ENCODE peak calls at places on chromosomes 1 and 21, in six cellular contexts. J, I, K, W, D and V are unnamed samples. For H3K36me3, the result is how much of the 10 kb centered on the place peaks cover.

GRCh38 chr1:201565024-201565730 is 26.2 kb downstream of the NAV1 start:
- DNase-seq in J (no peak), I (no peak), K (no peak), W (no peak), D (no peak), V (no peak)

GRCh38 chr1:90955769-90956168 is 66.1 kb downstream of the ZNF644 start:
- DNase-seq in J (no peak), I (no peak), K (no peak), W (no peak), D (no peak), V (no peak)

GRCh38 chr1:211874521-211875347 is 44.2 kb upstream of the LPGAT1 start:
- DNase-seq in J (no peak), I (no peak), K (no peak), W (no peak), D (peak), V (no peak)

GRCh38 chr1:232805269-232806070 is at the start of gene MAP10:
- DNase-seq in J (peak), I (no peak), K (peak), W (peak), D (no peak), V (peak)

GRCh38 chr1:85224734-85225623 is 24.2 kb upstream of the SYDE2 start:
- DNase-seq in J (no peak), I (peak), K (peak), W (peak), D (no peak), V (no peak)

GRCh38 chr1:34330061-34330460 is 153.4 kb downstream of the C1orf94 start:
- DNase-seq in J (no peak), I (no peak), K (no peak), W (no peak), D (no peak), V (no peak)

GRCh38 chr1:222384536-222384935 is 163.4 kb downstream of the HHIPL2 start:
- DNase-seq in J (no peak), I (no peak), K (no peak), W (no peak), D (peak), V (no peak)

GRCh38 chr21:27190601-27191000 is 223.7 kb upstream of the ADAMTS5 start:
- DNase-seq in J (no peak), I (no peak), K (peak), W (no peak), D (no peak), V (no peak)

GRCh38 chr1:237613984-237614383 is 276.7 kb downstream of the ZP4 start:
- DNase-seq in J (no peak), I (no peak), K (no peak), W (no peak), D (no peak), V (no peak)

DNA sequence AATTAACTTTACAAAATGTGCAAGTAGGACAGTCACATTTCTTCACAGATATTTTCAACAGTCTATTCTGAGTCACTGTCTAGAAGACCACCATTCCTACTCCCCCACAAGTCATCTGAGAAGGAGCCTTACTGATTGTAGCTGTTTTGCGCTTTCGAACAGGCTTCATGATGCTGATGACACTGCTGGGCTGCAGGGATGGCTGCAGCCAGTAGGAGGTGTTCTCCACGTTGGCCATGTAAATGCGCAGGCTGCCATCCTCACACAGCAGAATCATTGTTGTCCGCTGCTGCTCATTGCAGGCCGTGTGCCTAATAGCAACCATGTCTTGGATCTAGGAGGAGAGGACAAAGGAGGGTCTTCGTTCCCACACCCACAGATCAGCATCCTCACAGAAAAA is 56.9 kb downstream of the UBR4 start:
- DNase-seq in J (no peak), I (no peak), K (no peak), W (no peak), D (no peak), V (no peak)
- TF ChIP-seq CTCF in J (peak), I (no peak), K (no peak), W (no peak), D (no peak), V (no peak)

GRCh38 chr1:248818505-248819374 is 7.0 kb downstream of the SH3BP5L start:
- DNase-seq in J (no peak), I (no peak), K (no peak), W (no peak), D (no peak), V (no peak)

GRCh38 chr1:248814351-248814750 is 11.4 kb downstream of the SH3BP5L start:
- DNase-seq in J (no peak), I (no peak), K (no peak), W (no peak), D (no peak), V (no peak)

GRCh38 chr1:248815407-248816034 is 10.2 kb downstream of the SH3BP5L start:
- DNase-seq in J (no peak), I (no peak), K (no peak), W (no peak), D (no peak), V (no peak)

GRCh38 chr1:248816042-248816851 is 9.5 kb downstream of the SH3BP5L start:
- DNase-seq in J (no peak), I (no peak), K (no peak), W (no peak), D (no peak), V (no peak)

DNA sequence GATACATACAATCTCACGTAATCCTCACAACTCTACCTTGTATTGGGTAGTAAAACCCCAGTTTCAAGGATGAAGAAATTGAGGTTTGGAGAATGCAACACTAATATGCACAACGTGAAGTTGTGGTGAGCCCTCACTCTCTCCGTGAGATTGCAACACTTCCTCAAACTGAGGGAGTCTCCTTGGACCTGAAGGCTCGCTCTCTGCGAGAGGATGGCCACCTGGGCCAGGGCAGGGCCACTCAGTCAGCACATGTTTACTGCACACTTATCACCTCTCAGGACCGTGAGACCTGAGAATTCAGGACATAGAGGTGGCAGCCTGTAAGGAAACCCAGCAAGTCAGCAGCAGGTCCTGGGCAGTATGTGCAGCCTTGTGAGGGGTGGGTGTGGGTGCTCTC is 8.7 kb downstream of the SH3BP5L start:
- DNase-seq in J (no peak), I (no peak), K (no peak), W (no peak), D (no peak), V (no peak)
- H3K36me3 ChIP-seq in J (half or more), I (under half), K (under half), W (under half), D (half or more), V (under half)

GRCh38 chr1:206941766-206942418 is 4.4 kb downstream of the PIGR start:
- DNase-seq in J (no peak), I (no peak), K (no peak), W (peak), D (no peak), V (no peak)
- H3K27ac ChIP-seq in J (no peak), I (no peak), K (no peak), W (peak), D (no peak), V (no peak)

GRCh38 chr21:41611441-41611840 is 103.5 kb upstream of the TMPRSS2 start:
- DNase-seq in J (no peak), I (no peak), K (no peak), W (no peak), D (no peak), V (no peak)

GRCh38 chr21:41612674-41613250 is 104.8 kb upstream of the TMPRSS2 start:
- DNase-seq in J (peak), I (peak), K (peak), W (peak), D (peak), V (peak)

GRCh38 chr21:41613421-41613998 is 105.6 kb upstream of the TMPRSS2 start:
- DNase-seq in J (no peak), I (no peak), K (no peak), W (no peak), D (no peak), V (no peak)

GRCh38 chr21:41610042-41610839 is 102.3 kb upstream of the TMPRSS2 start:
- DNase-seq in J (peak), I (peak), K (no peak), W (peak), D (no peak), V (no peak)

GRCh38 chr21:41611966-41612606 is 104.1 kb upstream of the TMPRSS2 start:
- DNase-seq in J (peak), I (peak), K (peak), W (peak), D (no peak), V (no peak)
- TF ChIP-seq CTCF in J (no peak), I (no peak), K (no peak), W (peak), D (no peak), V (no peak)